ENCODE peak calls at places on chromosomes 4 and X, in five cellular contexts. One of them, this sample, is unnamed.

GRCh38 chrX:41386222-41386990 is 52.4 kb downstream of the DDX3X start:
- DNase-seq in NCI-H1930: no peak
- DNase-seq in stimulated activated CD8-positive, alpha-beta memory T cell treated with anti-CD3 and anti-CD28 coated beads, Interleukin-7, amount 100 ng/mL, for 1 hour: no peak
- DNase-seq in CD8-positive, alpha-beta memory T cell: no peak
- DNase-seq in cardiac muscle cell: peak; percentile 22
- DNase-seq in this sample: no peak

GRCh38 chrX:73851014-73852009 is 288.3 kb downstream of the CHIC1 start:
- DNase-seq in NCI-H1930: no peak
- DNase-seq in stimulated activated CD8-positive, alpha-beta memory T cell treated with anti-CD3 and anti-CD28 coated beads, Interleukin-7, amount 100 ng/mL, for 1 hour: peak; percentile 32
- DNase-seq in CD8-positive, alpha-beta memory T cell: no peak
- DNase-seq in cardiac muscle cell: no peak
- DNase-seq in this sample: peak; percentile 19

GRCh38 chr4:38560763-38561558 is 103.0 kb upstream of the KLF3 start:
- DNase-seq in NCI-H1930: no peak
- DNase-seq in stimulated activated CD8-positive, alpha-beta memory T cell treated with anti-CD3 and anti-CD28 coated beads, Interleukin-7, amount 100 ng/mL, for 1 hour: no peak
- DNase-seq in CD8-positive, alpha-beta memory T cell: no peak
- DNase-seq in cardiac muscle cell: no peak
- DNase-seq in this sample: no peak

GRCh38 chr4:142815834-142816233 is 30.3 kb downstream of the INPP4B start:
- DNase-seq in NCI-H1930: no peak
- DNase-seq in stimulated activated CD8-positive, alpha-beta memory T cell treated with anti-CD3 and anti-CD28 coated beads, Interleukin-7, amount 100 ng/mL, for 1 hour: no peak
- DNase-seq in CD8-positive, alpha-beta memory T cell: no peak
- DNase-seq in cardiac muscle cell: peak; percentile 62
- DNase-seq in this sample: no peak

GRCh38 chr4:8538703-8539567 is 41.3 kb upstream of the GPR78 start:
- DNase-seq in NCI-H1930: no peak
- DNase-seq in stimulated activated CD8-positive, alpha-beta memory T cell treated with anti-CD3 and anti-CD28 coated beads, Interleukin-7, amount 100 ng/mL, for 1 hour: no peak
- DNase-seq in CD8-positive, alpha-beta memory T cell: no peak
- DNase-seq in cardiac muscle cell: peak; percentile 18
- DNase-seq in this sample: no peak

GRCh38 chr4:133095591-133095990 is 53.5 kb upstream of the PCDH10 start:
- DNase-seq in NCI-H1930: no peak
- DNase-seq in stimulated activated CD8-positive, alpha-beta memory T cell treated with anti-CD3 and anti-CD28 coated beads, Interleukin-7, amount 100 ng/mL, for 1 hour: no peak
- DNase-seq in CD8-positive, alpha-beta memory T cell: no peak
- DNase-seq in cardiac muscle cell: no peak
- DNase-seq in this sample: no peak

GRCh38 chr4:79147251-79147650 is 178.6 kb downstream of the NAA11 start:
- DNase-seq in NCI-H1930: no peak
- DNase-seq in stimulated activated CD8-positive, alpha-beta memory T cell treated with anti-CD3 and anti-CD28 coated beads, Interleukin-7, amount 100 ng/mL, for 1 hour: no peak
- DNase-seq in CD8-positive, alpha-beta memory T cell: no peak
- DNase-seq in cardiac muscle cell: no peak
- DNase-seq in this sample: no peak

GRCh38 chrX:96883608-96884007 is at the start of gene RPA4:
- DNase-seq in NCI-H1930: no peak
- DNase-seq in stimulated activated CD8-positive, alpha-beta memory T cell treated with anti-CD3 and anti-CD28 coated beads, Interleukin-7, amount 100 ng/mL, for 1 hour: no peak
- DNase-seq in CD8-positive, alpha-beta memory T cell: no peak
- DNase-seq in cardiac muscle cell: no peak
- DNase-seq in this sample: no peak

GRCh38 chr4:5785806-5786680 is 75.0 kb downstream of the EVC start:
- DNase-seq in NCI-H1930: no peak
- DNase-seq in stimulated activated CD8-positive, alpha-beta memory T cell treated with anti-CD3 and anti-CD28 coated beads, Interleukin-7, amount 100 ng/mL, for 1 hour: no peak
- DNase-seq in CD8-positive, alpha-beta memory T cell: no peak
- DNase-seq in cardiac muscle cell: peak; percentile 61
- DNase-seq in this sample: no peak

GRCh38 chrX:103253608-103254007 is 1.3 kb downstream of the TCEAL8 start:
- DNase-seq in NCI-H1930: no peak
- DNase-seq in stimulated activated CD8-positive, alpha-beta memory T cell treated with anti-CD3 and anti-CD28 coated beads, Interleukin-7, amount 100 ng/mL, for 1 hour: no peak
- DNase-seq in CD8-positive, alpha-beta memory T cell: no peak
- DNase-seq in cardiac muscle cell: peak; percentile 23
- DNase-seq in this sample: no peak

GRCh38 chrX:118507766-118508165 is 12.2 kb downstream of the DOCK11 start:
- DNase-seq in NCI-H1930: no peak
- DNase-seq in stimulated activated CD8-positive, alpha-beta memory T cell treated with anti-CD3 and anti-CD28 coated beads, Interleukin-7, amount 100 ng/mL, for 1 hour: no peak
- DNase-seq in CD8-positive, alpha-beta memory T cell: no peak
- DNase-seq in cardiac muscle cell: no peak
- DNase-seq in this sample: no peak

GRCh38 chr4:143026459-143027170 is 158.1 kb upstream of the USP38 start:
- DNase-seq in NCI-H1930: no peak
- DNase-seq in stimulated activated CD8-positive, alpha-beta memory T cell treated with anti-CD3 and anti-CD28 coated beads, Interleukin-7, amount 100 ng/mL, for 1 hour: no peak
- DNase-seq in CD8-positive, alpha-beta memory T cell: no peak
- DNase-seq in cardiac muscle cell: no peak
- DNase-seq in this sample: no peak

GRCh38 chr4:118738999-118739690 is 54.0 kb downstream of the METTL14 start:
- DNase-seq in NCI-H1930: no peak
- DNase-seq in stimulated activated CD8-positive, alpha-beta memory T cell treated with anti-CD3 and anti-CD28 coated beads, Interleukin-7, amount 100 ng/mL, for 1 hour: no peak
- DNase-seq in CD8-positive, alpha-beta memory T cell: no peak
- DNase-seq in cardiac muscle cell: no peak
- DNase-seq in this sample: no peak

GRCh38 chr4:7027913-7028312 is 15.3 kb upstream of the TADA2B start:
- DNase-seq in NCI-H1930: no peak
- DNase-seq in stimulated activated CD8-positive, alpha-beta memory T cell treated with anti-CD3 and anti-CD28 coated beads, Interleukin-7, amount 100 ng/mL, for 1 hour: no peak
- DNase-seq in CD8-positive, alpha-beta memory T cell: no peak
- DNase-seq in cardiac muscle cell: no peak
- DNase-seq in this sample: no peak

GRCh38 chr4:7678318-7678852 is 243.7 kb upstream of the PSAPL1 start:
- DNase-seq in NCI-H1930: no peak
- DNase-seq in stimulated activated CD8-positive, alpha-beta memory T cell treated with anti-CD3 and anti-CD28 coated beads, Interleukin-7, amount 100 ng/mL, for 1 hour: no peak
- DNase-seq in CD8-positive, alpha-beta memory T cell: no peak
- DNase-seq in cardiac muscle cell: no peak
- DNase-seq in this sample: no peak

GRCh38 chr4:7411896-7412585 is 22.7 kb downstream of the PSAPL1 start:
- DNase-seq in NCI-H1930: no peak
- DNase-seq in stimulated activated CD8-positive, alpha-beta memory T cell treated with anti-CD3 and anti-CD28 coated beads, Interleukin-7, amount 100 ng/mL, for 1 hour: no peak
- DNase-seq in CD8-positive, alpha-beta memory T cell: no peak
- DNase-seq in cardiac muscle cell: no peak
- DNase-seq in this sample: no peak

GRCh38 chr4:43282534-43282933 is 390.0 kb downstream of the GRXCR1 start:
- DNase-seq in NCI-H1930: no peak
- DNase-seq in stimulated activated CD8-positive, alpha-beta memory T cell treated with anti-CD3 and anti-CD28 coated beads, Interleukin-7, amount 100 ng/mL, for 1 hour: no peak
- DNase-seq in CD8-positive, alpha-beta memory T cell: no peak
- DNase-seq in cardiac muscle cell: no peak
- DNase-seq in this sample: no peak

GRCh38 chrX:2566044-2566443 is 65.3 kb upstream of the DHRSX start:
- DNase-seq in NCI-H1930: no peak
- DNase-seq in stimulated activated CD8-positive, alpha-beta memory T cell treated with anti-CD3 and anti-CD28 coated beads, Interleukin-7, amount 100 ng/mL, for 1 hour: no peak
- DNase-seq in CD8-positive, alpha-beta memory T cell: no peak
- DNase-seq in cardiac muscle cell: no peak
- DNase-seq in this sample: no peak

GRCh38 chr4:129353490-129353889 is 257.5 kb downstream of the C4orf33 start:
- DNase-seq in NCI-H1930: no peak
- DNase-seq in stimulated activated CD8-positive, alpha-beta memory T cell treated with anti-CD3 and anti-CD28 coated beads, Interleukin-7, amount 100 ng/mL, for 1 hour: no peak
- DNase-seq in CD8-positive, alpha-beta memory T cell: no peak
- DNase-seq in cardiac muscle cell: no peak
- DNase-seq in this sample: no peak

GRCh38 chrX:153763298-153763932 is 634 bp upstream of the PLXNB3 start:
- DNase-seq in NCI-H1930: no peak
- DNase-seq in stimulated activated CD8-positive, alpha-beta memory T cell treated with anti-CD3 and anti-CD28 coated beads, Interleukin-7, amount 100 ng/mL, for 1 hour: no peak
- DNase-seq in CD8-positive, alpha-beta memory T cell: no peak
- DNase-seq in cardiac muscle cell: no peak
- DNase-seq in this sample: no peak

GRCh38 chr4:101230806-101231426 is 116.4 kb downstream of the PPP3CA start:
- DNase-seq in NCI-H1930: no peak
- DNase-seq in stimulated activated CD8-positive, alpha-beta memory T cell treated with anti-CD3 and anti-CD28 coated beads, Interleukin-7, amount 100 ng/mL, for 1 hour: no peak
- DNase-seq in CD8-positive, alpha-beta memory T cell: no peak
- DNase-seq in cardiac muscle cell: no peak
- DNase-seq in this sample: no peak

GRCh38 chr4:82645868-82646267 is 84.1 kb upstream of the TMEM150C start:
- DNase-seq in NCI-H1930: no peak
- DNase-seq in stimulated activated CD8-positive, alpha-beta memory T cell treated with anti-CD3 and anti-CD28 coated beads, Interleukin-7, amount 100 ng/mL, for 1 hour: no peak
- DNase-seq in CD8-positive, alpha-beta memory T cell: no peak
- DNase-seq in cardiac muscle cell: no peak
- DNase-seq in this sample: no peak

GRCh38 chr4:134024251-134024650 is 177.3 kb downstream of the PABPC4L start:
- DNase-seq in NCI-H1930: no peak
- DNase-seq in stimulated activated CD8-positive, alpha-beta memory T cell treated with anti-CD3 and anti-CD28 coated beads, Interleukin-7, amount 100 ng/mL, for 1 hour: no peak
- DNase-seq in CD8-positive, alpha-beta memory T cell: no peak
- DNase-seq in cardiac muscle cell: peak; percentile 12
- DNase-seq in this sample: no peak

GRCh38 chr4:122617597-122618593 is 3.0 kb downstream of the IL21 start:
- DNase-seq in NCI-H1930: no peak
- DNase-seq in stimulated activated CD8-positive, alpha-beta memory T cell treated with anti-CD3 and anti-CD28 coated beads, Interleukin-7, amount 100 ng/mL, for 1 hour: no peak
- DNase-seq in CD8-positive, alpha-beta memory T cell: no peak
- DNase-seq in cardiac muscle cell: peak; percentile 19
- DNase-seq in this sample: no peak

GRCh38 chr4:20253272-20253798 is 1.6 kb downstream of the SLIT2 start:
- DNase-seq in NCI-H1930: no peak
- DNase-seq in stimulated activated CD8-positive, alpha-beta memory T cell treated with anti-CD3 and anti-CD28 coated beads, Interleukin-7, amount 100 ng/mL, for 1 hour: no peak
- DNase-seq in CD8-positive, alpha-beta memory T cell: no peak
- DNase-seq in cardiac muscle cell: peak; percentile 27
- DNase-seq in this sample: no peak

GRCh38 chr4:31156221-31156620 is 436.1 kb downstream of the PCDH7 start:
- DNase-seq in NCI-H1930: no peak
- DNase-seq in stimulated activated CD8-positive, alpha-beta memory T cell treated with anti-CD3 and anti-CD28 coated beads, Interleukin-7, amount 100 ng/mL, for 1 hour: no peak
- DNase-seq in CD8-positive, alpha-beta memory T cell: no peak
- DNase-seq in cardiac muscle cell: no peak
- DNase-seq in this sample: no peak

GRCh38 chr4:81565137-81565870 is 93.6 kb upstream of the RASGEF1B start:
- DNase-seq in NCI-H1930: no peak
- DNase-seq in stimulated activated CD8-positive, alpha-beta memory T cell treated with anti-CD3 and anti-CD28 coated beads, Interleukin-7, amount 100 ng/mL, for 1 hour: no peak
- DNase-seq in CD8-positive, alpha-beta memory T cell: no peak
- DNase-seq in cardiac muscle cell: peak; percentile 72
- DNase-seq in this sample: no peak

GRCh38 chr4:111454961-111455360 is 690.3 kb upstream of the FAM241A start:
- DNase-seq in NCI-H1930: no peak
- DNase-seq in stimulated activated CD8-positive, alpha-beta memory T cell treated with anti-CD3 and anti-CD28 coated beads, Interleukin-7, amount 100 ng/mL, for 1 hour: no peak
- DNase-seq in CD8-positive, alpha-beta memory T cell: no peak
- DNase-seq in cardiac muscle cell: peak; percentile 20
- DNase-seq in this sample: no peak

GRCh38 chrX:22192419-22193086 is 80.2 kb upstream of the CBLL2 start:
- DNase-seq in NCI-H1930: peak; percentile 28
- DNase-seq in stimulated activated CD8-positive, alpha-beta memory T cell treated with anti-CD3 and anti-CD28 coated beads, Interleukin-7, amount 100 ng/mL, for 1 hour: peak; percentile 4
- DNase-seq in CD8-positive, alpha-beta memory T cell: peak; percentile 13
- DNase-seq in cardiac muscle cell: peak; percentile 66
- DNase-seq in this sample: no peak

This sample was measured in NCI-H1048.